ENCODE peak calls at places on chromosomes 1 and 21, in nine cellular contexts. N, V, X, G, H, A, Z, E and U are unnamed samples.

GRCh38 chr1:160608941-160609340 is 29.6 kb upstream of the CD84 start:
- DNase-seq in V (no peak), H (no peak), N (no peak), Z (no peak), E (no peak), X (no peak), A (no peak), G (no peak), U (no peak)

GRCh38 chr1:182301467-182302198 is 90.0 kb downstream of the GLUL start:
- DNase-seq in E (no peak), V (no peak), G (no peak), A (no peak), Z (peak; percentile 64), H (no peak), N (peak; percentile 45), X (no peak), U (peak; percentile 77)

GRCh38 chr1:46667782-46668760 is at the start of gene ATPAF1:
- DNase-seq in G (peak; percentile 41), H (peak; percentile 53), V (peak; percentile 92), Z (peak; percentile 91), N (peak; percentile 76), E (peak; percentile 28), A (no peak), X (peak; percentile 48), U (peak; percentile 78)

GRCh38 chr1:203035111-203036000 is 9.1 kb downstream of the PPFIA4 start:
- DNase-seq in V (no peak), G (no peak), E (peak; percentile 83), X (no peak), Z (no peak), N (no peak), H (no peak), A (no peak), U (no peak)

GRCh38 chr1:223700942-223701637 is 11.2 kb upstream of the CAPN2 start:
- DNase-seq in E (no peak), Z (peak; percentile 98), H (no peak), G (no peak), A (peak; percentile 99), N (peak; percentile 96), X (no peak), V (peak; percentile 89), U (peak; percentile 96)

GRCh38 chr1:239184581-239185244 is 201.7 kb upstream of the CHRM3 start:
- DNase-seq in V (no peak), N (no peak), E (no peak), H (no peak), Z (no peak), G (no peak), A (peak; percentile 38), X (no peak), U (no peak)

GRCh38 chr21:17514124-17514481 is 1.3 kb downstream of the CXADR start:
- DNase-seq in H (no peak), E (no peak), N (peak; percentile 41), V (no peak), G (no peak), Z (peak; percentile 27), A (peak; percentile 11), X (no peak), U (no peak)

GRCh38 chr1:109392788-109393580 is 4.7 kb downstream of the SORT1 start:
- DNase-seq in N (peak; percentile 65), Z (peak; percentile 68), V (no peak), G (no peak), A (no peak), H (no peak), X (no peak), E (peak; percentile 85), U (no peak)

GRCh38 chr1:181369416-181369815 is 113.9 kb upstream of the CACNA1E start:
- DNase-seq in A (no peak), V (no peak), E (no peak), X (no peak), G (no peak), H (no peak), Z (no peak), N (no peak), U (no peak)

GRCh38 chr1:216178266-216178665 is 245.0 kb downstream of the USH2A start:
- DNase-seq in G (no peak), X (no peak), A (no peak), Z (no peak), E (no peak), V (no peak), N (no peak), H (no peak), U (no peak)

GRCh38 chr1:56255516-56256181 is 323.7 kb downstream of the PLPP3 start:
- DNase-seq in V (peak; percentile 91), G (no peak), E (peak; percentile 88), A (no peak), H (no peak), N (peak; percentile 97), X (no peak), Z (peak; percentile 84), U (peak; percentile 98)

GRCh38 chr21:30340714-30341573 is 3.5 kb upstream of the KRTAP27-1 start:
- DNase-seq in E (no peak), G (peak; percentile 14), N (peak; percentile 53), X (no peak), A (peak; percentile 34), Z (peak; percentile 51), H (no peak), V (no peak), U (peak; percentile 47)